ENCODE peak calls at places on chromosome 1, in six cellular contexts. I is body of pancreas, N is left ventricle myocardium inferior, U is psoas muscle, P is A549, J is uterus. D is an unnamed sample.

GRCh38 chr1:180092931-180093650 is 61.6 kb upstream of the QSOX1 start:
- DNase-seq in J (no peak), P (no peak), I (no peak), N (no peak), U (no peak), D (no peak)

GRCh38 chr1:72018562-72018961 is 263.8 kb downstream of the NEGR1 start:
- DNase-seq in J (no peak), P (no peak), U (no peak), I (no peak), N (no peak), D (no peak)

GRCh38 chr1:167109125-167109524 is 15.2 kb downstream of the STYXL2 start:
- DNase-seq in I (no peak), U (no peak), P (no peak), N (no peak), J (no peak), D (no peak)

GRCh38 chr1:66938618-66939017 is 13.8 kb downstream of the MIER1 start:
- DNase-seq in I (no peak), N (no peak), P (no peak), U (no peak), J (no peak), D (no peak)

GRCh38 chr1:203099760-203100159 is 13.9 kb upstream of the MYOG start:
- DNase-seq in P (no peak), N (no peak), J (no peak), I (no peak), U (no peak), D (no peak)

GRCh38 chr1:168386949-168387586 is 106.4 kb downstream of the TBX19 start:
- DNase-seq in U (peak; percentile 18), J (peak; percentile 72), I (peak; percentile 81), N (no peak), P (peak; percentile 45), D (peak; percentile 55)

GRCh38 chr1:178017517-178017916 is 47.7 kb upstream of the SEC16B start:
- DNase-seq in U (no peak), I (no peak), J (no peak), P (no peak), N (no peak), D (no peak)

GRCh38 chr1:21317035-21317689 is 26.9 kb upstream of the ECE1 start:
- DNase-seq in N (peak; percentile 80), I (peak; percentile 79), P (no peak), J (peak; percentile 89), U (peak; percentile 85), D (peak; percentile 96)

GRCh38 chr1:89855413-89856123 is 34.7 kb downstream of the LRRC8D start:
- DNase-seq in N (no peak), J (no peak), I (no peak), P (no peak), U (no peak), D (no peak)

GRCh38 chr1:110341872-110342331 is 2.7 kb downstream of the RBM15 start:
- DNase-seq in I (no peak), J (no peak), N (no peak), U (no peak), P (no peak), D (no peak)

GRCh38 chr1:110339427-110340206 is 440 bp downstream of the RBM15 start:
- DNase-seq in U (peak; percentile 55), I (peak; percentile 57), J (no peak), P (peak; percentile 30), N (peak; percentile 43), D (peak; percentile 72)

GRCh38 chr1:110340207-110340468 is 961 bp downstream of the RBM15 start:
- DNase-seq in N (no peak), I (no peak), P (no peak), J (peak; percentile 22), U (no peak), D (no peak)

GRCh38 chr1:110343249-110343648 is 4.1 kb downstream of the RBM15 start:
- DNase-seq in N (no peak), I (no peak), J (no peak), U (no peak), P (no peak), D (no peak)

GRCh38 chr1:110341146-110341871 is 2.1 kb downstream of the RBM15 start:
- DNase-seq in U (no peak), I (no peak), P (no peak), J (no peak), N (no peak), D (no peak)
- H3K4me3 ChIP-seq in U (peak overlapping the region; percentile 93), I (no peak overlapping the region), P (no peak overlapping the region), J (no peak overlapping the region), N (peak overlapping the region; percentile 95), D (no peak overlapping the region)

GRCh38 chr1:4467241-4467640 is 187.2 kb upstream of the AJAP1 start:
- DNase-seq in U (no peak), P (no peak), N (no peak), I (no peak), J (no peak), D (no peak)
- H3K9me3 ChIP-seq in U (no peaks in the 10 kb centered on the region), P (no peaks in the 10 kb centered on the region), N (no peaks in the 10 kb centered on the region), I (no peaks in the 10 kb centered on the region), J (no peaks in the 10 kb centered on the region), D (no peaks in the 10 kb centered on the region)

DNA sequence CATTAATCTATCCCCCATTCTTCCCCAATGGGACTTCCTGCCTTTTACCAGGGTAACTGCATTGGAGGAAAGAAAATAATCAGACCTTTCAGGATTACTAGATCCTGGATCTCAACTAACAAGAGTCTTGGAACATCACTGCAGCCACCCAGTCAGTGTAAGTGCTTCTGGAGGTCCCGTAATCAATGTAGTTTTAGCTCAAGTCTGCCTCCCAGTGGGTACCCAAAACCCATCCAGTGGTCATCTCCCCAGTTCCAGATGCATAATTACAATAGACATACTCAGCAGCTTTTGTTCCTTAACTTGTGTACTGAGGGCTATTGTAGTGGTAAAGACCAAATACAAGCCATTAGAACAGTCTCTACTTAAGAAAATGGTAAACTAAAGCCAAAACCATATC is 319.1 kb downstream of the GPATCH2 start:
- DNase-seq in P (peak; percentile 11), I (peak; percentile 9), J (no peak), N (no peak), U (no peak), D (no peak)
- TF ChIP-seq CTCF in P (no peak), I (no peak), J (no peak), N (peak; percentile 23), U (no peak), D (no peak)

GRCh38 chr1:160675641-160676410 is 29.0 kb upstream of the SLAMF1 start:
- DNase-seq in I (peak; percentile 76), U (peak; percentile 37), N (peak; percentile 66), J (peak; percentile 33), P (peak; percentile 77), D (peak; percentile 56)
- H3K4me3 ChIP-seq in I (no peak overlapping the region), U (no peak overlapping the region), N (no peak overlapping the region), J (no peak overlapping the region), P (no peak overlapping the region), D (no peak overlapping the region)

GRCh38 chr1:2871246-2871815 is 69.8 kb upstream of the TTC34 start:
- DNase-seq in N (no peak), I (no peak), J (no peak), P (no peak), U (no peak), D (no peak)
- H3K9me3 ChIP-seq in N (peaks cover 28% of the 10 kb centered on the region), I (no peaks in the 10 kb centered on the region), J (no peaks in the 10 kb centered on the region), P (peaks cover 7% of the 10 kb centered on the region), U (peaks cover 14% of the 10 kb centered on the region), D (no peaks in the 10 kb centered on the region)

GRCh38 chr1:100377590-100378361 is 25.5 kb downstream of the CDC14A start:
- DNase-seq in J (no peak), P (no peak), N (no peak), U (no peak), I (no peak), D (no peak)
- TF ChIP-seq CTCF in J (no peak), P (no peak), N (no peak), U (no peak), I (no peak), D (no peak)

GRCh38 chr1:111987502-111987901 is 2.0 kb downstream of the KCND3 start:
- DNase-seq in N (peak; percentile 59), U (no peak), I (no peak), P (no peak), J (no peak), D (peak; percentile 34)

GRCh38 chr1:111989531-111990025 is at the start of gene KCND3:
- DNase-seq in J (no peak), N (peak; percentile 53), P (no peak), U (peak; percentile 42), I (peak; percentile 53), D (peak; percentile 48)

GRCh38 chr1:111988377-111988742 is 1.1 kb downstream of the KCND3 start:
- DNase-seq in N (no peak), J (no peak), P (no peak), I (no peak), U (no peak), D (no peak)

GRCh38 chr1:111990026-111990877 is 784 bp upstream of the KCND3 start:
- DNase-seq in J (peak; percentile 32), P (no peak), N (peak; percentile 49), U (peak; percentile 49), I (peak; percentile 30), D (peak; percentile 42)

DNA sequence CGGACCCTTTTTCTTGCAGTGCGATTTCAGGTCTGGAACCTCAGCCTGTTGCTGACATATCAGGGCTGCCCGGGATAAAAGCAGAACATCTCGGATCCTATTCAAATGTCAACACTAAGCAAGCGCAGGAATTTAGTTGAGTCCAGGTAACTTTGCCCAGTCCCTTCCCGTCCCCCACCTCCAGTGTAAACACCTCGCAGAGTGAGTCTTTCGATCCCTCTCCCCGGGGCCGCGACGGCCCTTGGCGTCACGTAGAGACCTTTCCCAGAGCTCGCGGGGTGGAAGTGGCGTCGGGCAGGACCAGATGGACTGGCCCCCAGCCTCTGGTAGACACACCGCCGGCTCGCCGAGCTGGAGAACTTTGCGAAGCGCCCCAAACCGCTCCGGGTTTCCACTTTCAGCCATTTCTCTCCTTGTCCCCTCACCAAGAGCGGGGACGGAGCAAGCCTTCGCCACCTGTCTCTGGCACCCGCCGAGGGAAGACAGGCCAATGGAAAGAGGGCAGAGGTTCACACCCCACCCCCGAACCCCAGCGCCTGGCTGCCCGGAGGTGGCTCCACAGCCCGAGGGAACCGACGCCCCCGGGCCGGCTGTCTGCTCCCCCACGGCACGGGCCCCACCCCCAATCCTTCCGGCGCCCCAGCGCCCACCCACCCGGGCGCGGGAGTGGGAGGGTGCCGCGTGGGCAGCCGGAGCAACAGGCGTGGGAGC is 570 bp downstream of the KCND3 start:
- DNase-seq in P (no peak), U (peak; percentile 18), I (peak; percentile 48), N (peak; percentile 31), J (no peak), D (no peak)
- H3K4me3 ChIP-seq in P (peak overlapping the region; percentile 55), U (peak overlapping the region; percentile 79), I (peak overlapping the region; percentile 17), N (peak overlapping the region; percentile 75), J (peak overlapping the region; percentile 47), D (no peak overlapping the region)